ENCODE peak calls at places on chromosomes 5 and 9, in ten cellular contexts. I, D, B, C, V, O, P, Q, W and F are unnamed samples.

GRCh38 chr5:2914022-2914661 is 162.7 kb upstream of the IRX2 start:
- DNase-seq in O (no peak), P (no peak), I (no peak), V (no peak), W (no peak), C (no peak), B (no peak), D (no peak), Q (no peak), F (no peak)

GRCh38 chr9:134053941-134054761 is 13.7 kb downstream of the BRD3 start:
- DNase-seq in V (no peak), Q (no peak), O (no peak), W (no peak), I (no peak), C (no peak), D (no peak), B (peak; percentile 39), P (no peak), F (peak; percentile 91)

GRCh38 chr9:34457266-34458012 is 931 bp downstream of the FAM219A start:
- DNase-seq in W (peak; percentile 82), I (no peak), Q (peak; percentile 84), B (peak; percentile 68), D (peak; percentile 78), C (peak; percentile 81), P (peak; percentile 39), V (peak; percentile 30), O (peak; percentile 24), F (peak; percentile 93)

GRCh38 chr5:159902444-159903121 is 13.7 kb upstream of the ADRA1B start:
- DNase-seq in Q (no peak), O (no peak), V (no peak), W (no peak), I (no peak), D (no peak), C (no peak), B (no peak), P (no peak), F (no peak)

GRCh38 chr9:33244150-33244784 is 4.3 kb downstream of the SPINK4 start:
- DNase-seq in I (no peak), P (no peak), D (no peak), O (no peak), Q (no peak), C (no peak), W (no peak), V (no peak), B (no peak), F (no peak)

GRCh38 chr5:107543868-107544267 is 126.9 kb downstream of the EFNA5 start:
- DNase-seq in O (no peak), Q (no peak), I (no peak), C (no peak), P (no peak), V (no peak), W (no peak), B (no peak), D (no peak), F (no peak)

GRCh38 chr5:98651715-98652114 is 121.7 kb upstream of the RGMB start:
- DNase-seq in V (no peak), C (no peak), I (no peak), D (no peak), P (no peak), W (no peak), B (no peak), Q (no peak), O (no peak), F (no peak)

GRCh38 chr5:58453326-58453725 is 6.6 kb downstream of the PLK2 start:
- DNase-seq in P (no peak), O (no peak), W (no peak), D (no peak), V (no peak), C (no peak), I (no peak), B (no peak), Q (no peak), F (no peak)

GRCh38 chr9:37923121-37923795 is 19.3 kb upstream of the SLC25A51 start:
- DNase-seq in C (no peak), B (no peak), V (no peak), D (no peak), I (no peak), Q (no peak), O (no peak), W (peak; percentile 17), P (no peak), F (peak; percentile 51)

GRCh38 chr9:37921168-37921510 is 17.2 kb upstream of the SLC25A51 start:
- DNase-seq in D (no peak), C (no peak), I (no peak), Q (no peak), P (no peak), W (no peak), B (no peak), V (no peak), O (no peak), F (no peak)

GRCh38 chr9:37920471-37921167 is 16.7 kb upstream of the SLC25A51 start:
- DNase-seq in P (peak; percentile 8), C (no peak), I (no peak), O (no peak), B (no peak), D (no peak), V (no peak), W (peak; percentile 28), Q (no peak), F (no peak)

GRCh38 chr9:37922391-37923120 is 18.6 kb upstream of the SLC25A51 start:
- DNase-seq in C (no peak), W (no peak), B (no peak), D (no peak), P (no peak), O (no peak), I (no peak), V (no peak), Q (peak; percentile 39), F (peak; percentile 52)

DNA sequence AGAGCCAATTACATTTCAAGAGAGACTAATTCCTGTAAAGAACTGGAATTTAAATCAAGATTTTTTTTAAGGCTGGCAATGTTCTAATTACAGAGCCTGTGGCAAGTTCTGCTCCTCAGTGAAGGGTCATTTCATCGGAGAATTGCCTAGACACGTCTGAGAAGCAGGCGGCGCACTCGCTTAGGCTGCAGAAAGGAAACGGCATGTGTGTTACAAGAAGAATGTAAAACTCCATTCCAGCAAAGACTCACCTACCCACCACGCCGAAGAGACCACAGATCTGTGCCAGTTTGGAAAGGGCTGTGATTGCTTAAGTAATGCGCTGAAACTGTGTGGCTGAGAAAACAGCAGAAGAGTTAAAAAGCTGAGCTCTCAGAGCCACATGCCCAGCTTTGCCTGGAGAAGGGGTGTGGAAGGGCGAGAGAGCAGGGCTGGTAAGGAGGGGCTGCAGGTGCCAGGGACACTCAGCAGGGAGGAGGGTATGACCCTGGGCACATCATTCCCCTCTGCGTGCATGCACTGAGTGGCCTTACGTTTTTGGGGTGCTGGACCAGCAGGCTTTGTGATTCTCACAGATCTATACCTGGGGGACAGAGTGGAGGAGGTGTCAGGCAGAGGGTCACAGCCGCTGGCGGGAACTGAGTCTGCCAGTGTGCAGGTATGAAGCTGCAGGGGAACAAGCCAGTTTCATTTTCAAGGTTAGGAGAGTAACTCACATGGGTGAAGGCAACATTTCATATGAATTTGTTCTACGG is 17.8 kb upstream of the SLC25A51 start:
- DNase-seq in V (no peak), I (no peak), W (peak; percentile 13), D (no peak), O (no peak), C (no peak), P (peak; percentile 22), B (no peak), Q (no peak), F (peak; percentile 55)
- TF ChIP-seq CTCF in V (no peak), I (no peak), W (no peak), D (no peak), O (no peak), C (no peak), P (no peak), B (peak; percentile 14), Q (no peak), F (no peak)

GRCh38 chr9:90898229-90898628 is 96.6 kb downstream of the SYK start:
- DNase-seq in D (no peak), W (no peak), V (no peak), B (no peak), Q (no peak), O (no peak), C (no peak), I (no peak), P (no peak), F (no peak)

GRCh38 chr9:90901933-90902332 is 100.3 kb downstream of the SYK start:
- DNase-seq in O (no peak), C (no peak), B (no peak), W (no peak), D (no peak), V (no peak), I (no peak), Q (no peak), P (no peak), F (no peak)

GRCh38 chr9:90903731-90904422 is 102.3 kb downstream of the SYK start:
- DNase-seq in B (no peak), D (no peak), Q (no peak), C (no peak), O (no peak), I (no peak), W (no peak), P (no peak), V (no peak), F (no peak)

GRCh38 chr9:90899287-90899686 is 97.7 kb downstream of the SYK start:
- DNase-seq in V (no peak), P (no peak), C (no peak), I (no peak), D (no peak), O (no peak), Q (no peak), W (no peak), B (no peak), F (no peak)

DNA sequence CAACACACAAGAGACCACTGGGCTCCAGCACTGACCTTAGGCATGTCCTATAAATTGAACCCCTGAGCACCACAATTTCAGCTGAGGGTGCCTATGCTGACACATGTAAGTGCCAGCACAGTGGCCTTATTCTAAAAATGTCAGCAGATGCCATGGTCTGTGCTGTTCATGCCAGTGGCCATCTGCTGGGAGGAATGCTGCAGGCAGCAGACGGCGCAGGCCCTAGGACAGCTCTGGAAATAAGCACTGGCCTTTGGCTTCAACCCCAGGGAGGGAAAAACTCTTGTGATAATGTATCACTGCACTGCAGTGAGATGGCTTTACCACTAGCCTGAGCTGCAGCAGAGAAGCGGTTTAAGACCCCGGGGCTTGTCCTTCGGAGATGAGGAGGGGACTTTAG is 98.5 kb downstream of the SYK start:
- DNase-seq in V (no peak), C (no peak), P (no peak), B (no peak), W (no peak), Q (peak; percentile 48), O (no peak), D (peak; percentile 26), I (no peak), F (no peak)
- TF ChIP-seq CTCF in V (peak; percentile 20), C (no peak), P (no peak), B (no peak), W (no peak), Q (peak; percentile 39), O (peak; percentile 41), D (peak; percentile 58), I (no peak), F (peak; percentile 57)

DNA sequence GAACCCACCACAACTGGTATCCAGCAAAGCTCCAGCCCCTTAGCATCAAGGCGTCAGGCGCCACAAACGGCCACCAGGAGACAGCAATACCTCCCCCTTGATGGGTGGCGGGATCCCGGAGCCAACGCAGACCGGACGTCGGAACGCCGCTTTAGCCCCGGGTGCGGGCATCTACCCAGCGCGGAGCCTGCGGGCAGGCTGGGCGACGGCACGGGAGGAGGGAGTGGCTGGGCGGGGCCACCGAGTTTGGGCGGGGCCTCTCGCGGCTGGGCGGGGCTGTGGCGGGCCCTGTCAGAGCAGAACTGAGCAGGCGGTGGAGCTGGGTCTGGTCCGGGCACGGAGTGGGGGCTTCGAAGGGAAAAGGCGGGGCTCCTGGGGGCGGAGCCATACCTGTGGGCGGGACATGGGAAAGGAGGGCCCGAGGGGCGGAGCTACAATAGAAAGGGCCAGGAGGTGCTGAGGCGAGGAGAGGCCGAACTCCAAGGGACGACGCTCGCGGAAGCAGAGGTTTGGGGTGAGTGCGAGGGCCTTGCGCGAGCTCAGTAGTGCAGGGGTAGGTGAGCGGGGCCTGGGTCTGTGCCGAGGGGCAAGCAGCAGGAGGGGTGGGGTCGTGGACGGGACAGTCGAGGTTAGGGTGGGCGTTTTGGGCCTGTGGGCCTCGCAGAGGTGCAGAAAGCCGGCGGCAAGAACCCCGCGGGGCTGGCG is 40.2 kb upstream of the GARNL3 start:
- DNase-seq in I (no peak), C (peak; percentile 86), D (peak; percentile 91), V (no peak), B (peak; percentile 91), P (peak; percentile 75), Q (peak; percentile 93), W (peak; percentile 91), O (no peak), F (no peak)
- TF ChIP-seq CTCF in I (peak; percentile 4), C (no peak), D (peak; percentile 24), V (peak; percentile 18), B (peak; percentile 12), P (no peak), Q (peak; percentile 11), W (no peak), O (peak; percentile 11), F (peak; percentile 73)

GRCh38 chr5:110561510-110561909 is 165.0 kb downstream of the TMEM232 start:
- DNase-seq in W (no peak), O (no peak), C (no peak), D (no peak), Q (no peak), V (no peak), B (no peak), I (no peak), P (no peak), F (no peak)
- TF ChIP-seq CTCF in W (no peak), O (no peak), C (no peak), D (no peak), Q (no peak), V (no peak), B (no peak), I (no peak), P (no peak), F (no peak)